ENCODE peak calls at places on chromosomes 2 and 18, in six cellular contexts. One of them, this sample, is unnamed.

GRCh38 chr2:152627010-152627957 is 90.0 kb downstream of the PRPF40A start:
- DNase-seq in HFFc6: peak
- DNase-seq in cardiac muscle cell: peak
- DNase-seq in RCC 7860: peak
- DNase-seq in OCI-LY7: no peak
- DNase-seq in T-helper 2 cell: no peak
- DNase-seq in this sample: peak

GRCh38 chr2:120856421-120856862 is 120.8 kb downstream of the GLI2 start:
- DNase-seq in HFFc6: peak
- DNase-seq in OCI-LY7: no peak
- DNase-seq in T-helper 2 cell: no peak
- DNase-seq in RCC 7860: no peak
- DNase-seq in cardiac muscle cell: peak
- DNase-seq in this sample: no peak

GRCh38 chr2:75022516-75022915 is 64.1 kb downstream of the POLE4 start:
- DNase-seq in OCI-LY7: no peak
- DNase-seq in HFFc6: peak
- DNase-seq in RCC 7860: no peak
- DNase-seq in cardiac muscle cell: peak
- DNase-seq in T-helper 2 cell: no peak
- DNase-seq in this sample: no peak

GRCh38 chr2:15588329-15588919 is 3.2 kb upstream of the DDX1 start:
- DNase-seq in RCC 7860: peak
- DNase-seq in HFFc6: peak
- DNase-seq in T-helper 2 cell: no peak
- DNase-seq in cardiac muscle cell: peak
- DNase-seq in OCI-LY7: peak
- DNase-seq in this sample: peak

GRCh38 chr18:39162013-39162412 is 1596.4 kb upstream of the CELF4 start:
- DNase-seq in OCI-LY7: no peak
- DNase-seq in HFFc6: no peak
- DNase-seq in cardiac muscle cell: no peak
- DNase-seq in RCC 7860: no peak
- DNase-seq in T-helper 2 cell: no peak
- DNase-seq in this sample: no peak

GRCh38 chr2:217785544-217786045 is 217.2 kb downstream of the TNS1 start:
- DNase-seq in cardiac muscle cell: peak
- DNase-seq in OCI-LY7: peak
- DNase-seq in HFFc6: peak
- DNase-seq in T-helper 2 cell: peak
- DNase-seq in RCC 7860: peak
- DNase-seq in this sample: peak

GRCh38 chr2:190121971-190122370 is 59.4 kb upstream of the MSTN start:
- DNase-seq in OCI-LY7: peak
- DNase-seq in T-helper 2 cell: no peak
- DNase-seq in HFFc6: peak
- DNase-seq in cardiac muscle cell: peak
- DNase-seq in RCC 7860: no peak
- DNase-seq in this sample: peak

GRCh38 chr2:160283675-160284074 is 83.6 kb upstream of the ITGB6 start:
- DNase-seq in cardiac muscle cell: no peak
- DNase-seq in OCI-LY7: no peak
- DNase-seq in T-helper 2 cell: no peak
- DNase-seq in HFFc6: no peak
- DNase-seq in RCC 7860: no peak
- DNase-seq in this sample: no peak

GRCh38 chr18:22547807-22548561 is 130.3 kb upstream of the CTAGE1 start:
- DNase-seq in cardiac muscle cell: no peak
- DNase-seq in HFFc6: peak
- DNase-seq in RCC 7860: no peak
- DNase-seq in OCI-LY7: no peak
- DNase-seq in T-helper 2 cell: no peak
- DNase-seq in this sample: no peak

GRCh38 chr2:62459106-62459505 is 46.9 kb downstream of the TMEM17 start:
- DNase-seq in T-helper 2 cell: no peak
- DNase-seq in RCC 7860: no peak
- DNase-seq in cardiac muscle cell: no peak
- DNase-seq in HFFc6: no peak
- DNase-seq in OCI-LY7: no peak
- DNase-seq in this sample: no peak

GRCh38 chr2:71743995-71744675 is 290.8 kb downstream of the DYSF start:
- DNase-seq in OCI-LY7: no peak
- DNase-seq in T-helper 2 cell: no peak
- DNase-seq in RCC 7860: peak
- DNase-seq in cardiac muscle cell: no peak
- DNase-seq in HFFc6: no peak
- DNase-seq in this sample: no peak

GRCh38 chr2:118539290-118539689 is 308.2 kb downstream of the EN1 start:
- DNase-seq in RCC 7860: no peak
- DNase-seq in HFFc6: no peak
- DNase-seq in cardiac muscle cell: peak
- DNase-seq in T-helper 2 cell: no peak
- DNase-seq in OCI-LY7: peak
- DNase-seq in this sample: peak

GRCh38 chr2:138752231-138752956 is 27.8 kb downstream of the NXPH2 start:
- DNase-seq in cardiac muscle cell: peak
- DNase-seq in OCI-LY7: no peak
- DNase-seq in T-helper 2 cell: no peak
- DNase-seq in RCC 7860: no peak
- DNase-seq in HFFc6: no peak
- DNase-seq in this sample: no peak

GRCh38 chr18:7626922-7627440 is 59.9 kb downstream of the PTPRM start:
- DNase-seq in cardiac muscle cell: peak
- DNase-seq in T-helper 2 cell: no peak
- DNase-seq in OCI-LY7: no peak
- DNase-seq in RCC 7860: peak
- DNase-seq in HFFc6: peak
- DNase-seq in this sample: no peak